ENCODE peak calls at places on chromosomes 11 and 22, in nine cellular contexts. R is fibroblast of lung; Y is upper lobe of right lung; P is Panc1; X is sigmoid colon; Q is IMR-90; V is CD8-positive, alpha-beta T cell; N is cardiac muscle cell; F is mesendoderm. U is an unnamed sample. For H3K4me1, the result is how much of the 10 kb centered on the place peaks cover.

GRCh38 chr11:74933765-74934164 is 15.1 kb downstream of the XRRA1 start:
- DNase-seq in R (no peak), Y (no peak), P (no peak), X (no peak), Q (no peak), V (no peak), N (no peak), F (no peak), U (no peak)

GRCh38 chr11:206002-206384 is 1.2 kb downstream of the BET1L start:
- DNase-seq in R (no peak), Y (peak), P (no peak), X (peak), Q (no peak), V (peak), N (no peak), F (no peak), U (peak)

GRCh38 chr11:29312817-29313216 is 704.0 kb downstream of the KCNA4 start:
- DNase-seq in R (peak), Y (no peak), P (no peak), X (no peak), Q (peak), V (no peak), N (no peak), F (no peak), U (no peak)

GRCh38 chr11:44269369-44270351 is 40.3 kb downstream of the ALX4 start:
- DNase-seq in R (peak), Y (peak), P (no peak), X (no peak), Q (peak), V (no peak), N (no peak), F (no peak), U (no peak)

GRCh38 chr11:61855939-61856730 is 28.0 kb downstream of the FADS2 start:
- DNase-seq in R (no peak), Y (no peak), P (no peak), X (no peak), Q (peak), V (no peak), N (no peak), F (no peak), U (no peak)

GRCh38 chr22:36369004-36369921 is 18.5 kb downstream of the MYH9 start:
- DNase-seq in R (no peak), Y (no peak), P (no peak), X (no peak), Q (peak), V (peak), N (no peak), F (peak), U (no peak)

GRCh38 chr11:119359365-119360229 is 13.1 kb upstream of the MFRP start:
- DNase-seq in R (no peak), Y (no peak), P (no peak), X (no peak), Q (no peak), V (no peak), N (no peak), F (no peak), U (no peak)

GRCh38 chr11:615453-616319 is at the start of gene IRF7:
- DNase-seq in R (peak), Y (peak), P (no peak), X (peak), Q (peak), V (peak), N (peak), F (peak), U (peak)

GRCh38 chr11:12968836-12969235 is 40.3 kb upstream of the RASSF10 start:
- DNase-seq in R (no peak), Y (no peak), P (no peak), X (no peak), Q (no peak), V (no peak), N (no peak), F (no peak), U (no peak)

GRCh38 chr11:10797561-10797960 is 11.2 kb downstream of the EIF4G2 start:
- DNase-seq in R (no peak), Y (no peak), P (no peak), X (no peak), Q (no peak), V (no peak), N (no peak), F (no peak), U (no peak)
- H3K4me1 ChIP-seq in R (under half), Y (under half), P (under half), X (under half), Q (under half), V (half or more), N (under half), F (under half), U (under half)

GRCh38 chr11:73311394-73311869 is 3.4 kb downstream of the ARHGEF17 start:
- DNase-seq in R (no peak), Y (no peak), P (no peak), X (peak), Q (no peak), V (no peak), N (no peak), F (no peak), U (no peak)
- H3K4me1 ChIP-seq in R (under half), Y (half or more), P (half or more), X (half or more), Q (half or more), V (under half), N (half or more), F (under half), U (under half)

DNA sequence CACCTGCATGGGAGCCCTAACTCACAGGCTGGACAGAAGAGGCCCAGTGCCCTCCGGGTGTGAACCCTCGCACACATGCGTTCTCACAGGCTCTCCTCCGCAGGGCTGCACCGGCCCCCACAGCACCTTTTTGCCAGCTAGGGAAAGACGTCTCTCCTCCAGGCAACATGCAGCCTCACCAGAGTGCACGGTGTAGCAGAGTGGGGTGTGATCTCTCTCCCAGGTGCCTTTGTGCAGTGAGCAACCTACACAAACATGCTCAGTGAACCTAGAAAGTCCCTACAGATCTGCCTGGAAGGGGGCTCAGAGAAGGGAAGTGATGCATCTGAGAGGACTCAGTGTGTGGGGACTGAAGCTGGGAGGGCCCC is 3.7 kb upstream of the CARNS1 start:
- DNase-seq in R (no peak), Y (no peak), P (no peak), X (no peak), Q (no peak), V (no peak), N (no peak), F (no peak), U (no peak)
- H3K4me1 ChIP-seq in R (under half), Y (under half), P (under half), X (under half), Q (under half), V (half or more), N (under half), F (under half), U (under half)

GRCh38 chr22:39315389-39315788 is 4.0 kb downstream of the RPL3 start:
- DNase-seq in R (no peak), Y (no peak), P (no peak), X (no peak), Q (no peak), V (no peak), N (no peak), F (no peak), U (no peak)
- H3K4me1 ChIP-seq in R (under half), Y (under half), P (under half), X (under half), Q (under half), V (under half), N (under half), F (under half), U (under half)